ENCODE peak calls at places on chromosomes 16 and 17, in six cellular contexts. One of them, this sample, is unnamed.

GRCh38 chr16:60241671-60242070 is 1507.6 kb upstream of the GOT2 start:
- DNase-seq in aorta: no peak
- DNase-seq in CD8-positive, alpha-beta memory T cell: no peak
- DNase-seq in A673: no peak
- DNase-seq in HepG2: no peak
- DNase-seq in right atrium auricular region: no peak
- DNase-seq in this sample: no peak

GRCh38 chr16:56354016-56354415 is 71.3 kb downstream of the AMFR start:
- DNase-seq in aorta: no peak
- DNase-seq in CD8-positive, alpha-beta memory T cell: no peak
- DNase-seq in A673: no peak
- DNase-seq in HepG2: no peak
- DNase-seq in right atrium auricular region: no peak
- DNase-seq in this sample: no peak

GRCh38 chr16:4245400-4245799 is 3.5 kb upstream of the SRL start:
- DNase-seq in aorta: no peak
- DNase-seq in CD8-positive, alpha-beta memory T cell: no peak
- DNase-seq in A673: no peak
- DNase-seq in HepG2: no peak
- DNase-seq in right atrium auricular region: no peak
- DNase-seq in this sample: no peak

GRCh38 chr16:86755571-86756006 is 177.2 kb downstream of the FOXL1 start:
- DNase-seq in aorta: peak
- DNase-seq in CD8-positive, alpha-beta memory T cell: no peak
- DNase-seq in A673: no peak
- DNase-seq in HepG2: no peak
- DNase-seq in right atrium auricular region: peak
- DNase-seq in this sample: no peak

GRCh38 chr17:29723283-29724047 is 100.8 kb upstream of the CORO6 start:
- DNase-seq in aorta: no peak
- DNase-seq in CD8-positive, alpha-beta memory T cell: peak
- DNase-seq in A673: no peak
- DNase-seq in HepG2: no peak
- DNase-seq in right atrium auricular region: no peak
- DNase-seq in this sample: peak

GRCh38 chr16:4790261-4790660 is 2.1 kb upstream of the SEPTIN12 start:
- DNase-seq in aorta: no peak
- DNase-seq in CD8-positive, alpha-beta memory T cell: no peak
- DNase-seq in A673: no peak
- DNase-seq in HepG2: no peak
- DNase-seq in right atrium auricular region: no peak
- DNase-seq in this sample: no peak

GRCh38 chr16:15539197-15539596 is 103.8 kb downstream of the MARF1 start:
- DNase-seq in aorta: no peak
- DNase-seq in CD8-positive, alpha-beta memory T cell: no peak
- DNase-seq in A673: peak
- DNase-seq in HepG2: peak
- DNase-seq in right atrium auricular region: no peak
- DNase-seq in this sample: no peak

GRCh38 chr17:71585540-71585939 is 535.3 kb upstream of the SOX9 start:
- DNase-seq in aorta: no peak
- DNase-seq in CD8-positive, alpha-beta memory T cell: no peak
- DNase-seq in A673: no peak
- DNase-seq in HepG2: no peak
- DNase-seq in right atrium auricular region: no peak
- DNase-seq in this sample: no peak

GRCh38 chr16:73143681-73144370 is 95.9 kb upstream of the ZFHX3 start:
- DNase-seq in aorta: no peak
- DNase-seq in CD8-positive, alpha-beta memory T cell: no peak
- DNase-seq in A673: no peak
- DNase-seq in HepG2: no peak
- DNase-seq in right atrium auricular region: no peak
- DNase-seq in this sample: no peak

GRCh38 chr16:51404386-51404785 is 253.3 kb upstream of the SALL1 start:
- DNase-seq in aorta: no peak
- DNase-seq in CD8-positive, alpha-beta memory T cell: no peak
- DNase-seq in A673: no peak
- DNase-seq in HepG2: no peak
- DNase-seq in right atrium auricular region: no peak
- DNase-seq in this sample: no peak

GRCh38 chr17:29162082-29162908 is 17.9 kb downstream of the MYO18A start:
- DNase-seq in aorta: no peak
- DNase-seq in CD8-positive, alpha-beta memory T cell: no peak
- DNase-seq in A673: no peak
- DNase-seq in HepG2: no peak
- DNase-seq in right atrium auricular region: no peak
- DNase-seq in this sample: no peak

GRCh38 chr16:60729052-60729451 is 1307.2 kb downstream of the CDH8 start:
- DNase-seq in aorta: no peak
- DNase-seq in CD8-positive, alpha-beta memory T cell: no peak
- DNase-seq in A673: no peak
- DNase-seq in HepG2: no peak
- DNase-seq in right atrium auricular region: no peak
- DNase-seq in this sample: no peak

GRCh38 chr16:88685156-88686061 is 898 bp downstream of the SNAI3 start:
- DNase-seq in aorta: no peak
- DNase-seq in CD8-positive, alpha-beta memory T cell: peak
- DNase-seq in A673: peak
- DNase-seq in HepG2: no peak
- DNase-seq in right atrium auricular region: no peak
- DNase-seq in this sample: peak

GRCh38 chr16:50862818-50863672 is 121.2 kb downstream of the CYLD start:
- DNase-seq in aorta: no peak
- DNase-seq in CD8-positive, alpha-beta memory T cell: no peak
- DNase-seq in A673: peak
- DNase-seq in HepG2: no peak
- DNase-seq in right atrium auricular region: peak
- DNase-seq in this sample: no peak

GRCh38 chr17:44587339-44587738 is 30.1 kb downstream of the FZD2 start:
- DNase-seq in aorta: peak
- DNase-seq in CD8-positive, alpha-beta memory T cell: no peak
- DNase-seq in A673: peak
- DNase-seq in HepG2: peak
- DNase-seq in right atrium auricular region: peak
- DNase-seq in this sample: no peak
- H3K27ac ChIP-seq in aorta: peak
- H3K27ac ChIP-seq in CD8-positive, alpha-beta memory T cell: no peak
- H3K27ac ChIP-seq in A673: no peak
- H3K27ac ChIP-seq in HepG2: no peak
- H3K27ac ChIP-seq in right atrium auricular region: peak
- H3K27ac ChIP-seq in this sample: no peak

GRCh38 chr16:2213817-2214720 is 571 bp downstream of the PGP start:
- DNase-seq in aorta: peak
- DNase-seq in CD8-positive, alpha-beta memory T cell: no peak
- DNase-seq in A673: peak
- DNase-seq in HepG2: no peak
- DNase-seq in right atrium auricular region: no peak
- DNase-seq in this sample: no peak
- H3K27ac ChIP-seq in aorta: peak
- H3K27ac ChIP-seq in CD8-positive, alpha-beta memory T cell: peak
- H3K27ac ChIP-seq in A673: peak
- H3K27ac ChIP-seq in HepG2: peak
- H3K27ac ChIP-seq in right atrium auricular region: peak
- H3K27ac ChIP-seq in this sample: peak

GRCh38 chr16:17364319-17365210 is 106.2 kb downstream of the XYLT1 start:
- DNase-seq in aorta: no peak
- DNase-seq in CD8-positive, alpha-beta memory T cell: peak
- DNase-seq in A673: no peak
- DNase-seq in HepG2: no peak
- DNase-seq in right atrium auricular region: no peak
- DNase-seq in this sample: no peak
- H3K27ac ChIP-seq in aorta: no peak
- H3K27ac ChIP-seq in CD8-positive, alpha-beta memory T cell: peak
- H3K27ac ChIP-seq in A673: no peak
- H3K27ac ChIP-seq in HepG2: no peak
- H3K27ac ChIP-seq in right atrium auricular region: no peak
- H3K27ac ChIP-seq in this sample: peak

DNA sequence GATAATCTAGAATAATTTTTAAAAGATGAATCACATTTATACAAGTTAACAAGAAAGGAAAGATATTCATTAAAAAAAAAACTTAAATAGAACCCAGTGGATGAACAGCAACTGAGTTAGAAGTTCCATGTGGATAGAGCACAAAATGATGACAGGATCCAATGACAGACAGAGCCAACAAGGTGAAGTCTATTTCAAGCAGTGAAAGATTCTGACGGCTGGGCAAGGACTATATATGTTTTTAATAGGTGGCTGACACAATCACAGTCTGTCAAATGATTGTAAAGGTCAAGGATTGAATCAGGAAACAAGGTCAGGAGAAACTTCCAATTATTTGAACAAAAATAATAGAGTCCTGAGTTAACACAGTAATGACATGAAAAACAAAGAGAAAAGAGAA is 1460.0 kb upstream of the CDH8 start:
- DNase-seq in aorta: no peak
- DNase-seq in CD8-positive, alpha-beta memory T cell: no peak
- DNase-seq in A673: no peak
- DNase-seq in HepG2: no peak
- DNase-seq in right atrium auricular region: no peak
- DNase-seq in this sample: no peak
- H3K27ac ChIP-seq in aorta: no peak
- H3K27ac ChIP-seq in CD8-positive, alpha-beta memory T cell: no peak
- H3K27ac ChIP-seq in A673: no peak
- H3K27ac ChIP-seq in HepG2: no peak
- H3K27ac ChIP-seq in right atrium auricular region: no peak
- H3K27ac ChIP-seq in this sample: no peak

GRCh38 chr17:66578781-66579489 is 256.0 kb upstream of the CACNG5 start:
- DNase-seq in aorta: no peak
- DNase-seq in CD8-positive, alpha-beta memory T cell: no peak
- DNase-seq in A673: peak
- DNase-seq in HepG2: no peak
- DNase-seq in right atrium auricular region: no peak
- DNase-seq in this sample: no peak

GRCh38 chr17:66583112-66583748 is 251.7 kb upstream of the CACNG5 start:
- DNase-seq in aorta: no peak
- DNase-seq in CD8-positive, alpha-beta memory T cell: no peak
- DNase-seq in A673: peak
- DNase-seq in HepG2: no peak
- DNase-seq in right atrium auricular region: no peak
- DNase-seq in this sample: no peak

GRCh38 chr17:66582373-66583111 is 252.4 kb upstream of the CACNG5 start:
- DNase-seq in aorta: no peak
- DNase-seq in CD8-positive, alpha-beta memory T cell: no peak
- DNase-seq in A673: no peak
- DNase-seq in HepG2: peak
- DNase-seq in right atrium auricular region: no peak
- DNase-seq in this sample: no peak

GRCh38 chr17:66580601-66581385 is 254.1 kb upstream of the CACNG5 start:
- DNase-seq in aorta: no peak
- DNase-seq in CD8-positive, alpha-beta memory T cell: no peak
- DNase-seq in A673: no peak
- DNase-seq in HepG2: no peak
- DNase-seq in right atrium auricular region: no peak
- DNase-seq in this sample: no peak

GRCh38 chr17:66580178-66580577 is 254.7 kb upstream of the CACNG5 start:
- DNase-seq in aorta: peak
- DNase-seq in CD8-positive, alpha-beta memory T cell: no peak
- DNase-seq in A673: no peak
- DNase-seq in HepG2: peak
- DNase-seq in right atrium auricular region: no peak
- DNase-seq in this sample: no peak
- H3K27ac ChIP-seq in aorta: no peak
- H3K27ac ChIP-seq in CD8-positive, alpha-beta memory T cell: no peak
- H3K27ac ChIP-seq in A673: no peak
- H3K27ac ChIP-seq in HepG2: no peak
- H3K27ac ChIP-seq in right atrium auricular region: peak
- H3K27ac ChIP-seq in this sample: no peak

GRCh38 chr17:59778996-59779395 is 71.5 kb downstream of the VMP1 start:
- DNase-seq in aorta: no peak
- DNase-seq in CD8-positive, alpha-beta memory T cell: no peak
- DNase-seq in A673: no peak
- DNase-seq in HepG2: no peak
- DNase-seq in right atrium auricular region: no peak
- DNase-seq in this sample: no peak

GRCh38 chr17:59776577-59776976 is 69.1 kb downstream of the VMP1 start:
- DNase-seq in aorta: no peak
- DNase-seq in CD8-positive, alpha-beta memory T cell: no peak
- DNase-seq in A673: no peak
- DNase-seq in HepG2: no peak
- DNase-seq in right atrium auricular region: no peak
- DNase-seq in this sample: no peak

GRCh38 chr17:59777033-59777432 is 69.6 kb downstream of the VMP1 start:
- DNase-seq in aorta: no peak
- DNase-seq in CD8-positive, alpha-beta memory T cell: no peak
- DNase-seq in A673: no peak
- DNase-seq in HepG2: no peak
- DNase-seq in right atrium auricular region: no peak
- DNase-seq in this sample: no peak

GRCh38 chr17:59775786-59776350 is 68.4 kb downstream of the VMP1 start:
- DNase-seq in aorta: no peak
- DNase-seq in CD8-positive, alpha-beta memory T cell: no peak
- DNase-seq in A673: no peak
- DNase-seq in HepG2: no peak
- DNase-seq in right atrium auricular region: no peak
- DNase-seq in this sample: no peak

GRCh38 chr17:59779521-59779920 is 72.1 kb downstream of the VMP1 start:
- DNase-seq in aorta: no peak
- DNase-seq in CD8-positive, alpha-beta memory T cell: no peak
- DNase-seq in A673: no peak
- DNase-seq in HepG2: no peak
- DNase-seq in right atrium auricular region: no peak
- DNase-seq in this sample: no peak
- H3K27ac ChIP-seq in aorta: no peak
- H3K27ac ChIP-seq in CD8-positive, alpha-beta memory T cell: no peak
- H3K27ac ChIP-seq in A673: no peak
- H3K27ac ChIP-seq in HepG2: no peak
- H3K27ac ChIP-seq in right atrium auricular region: no peak
- H3K27ac ChIP-seq in this sample: no peak

DNA sequence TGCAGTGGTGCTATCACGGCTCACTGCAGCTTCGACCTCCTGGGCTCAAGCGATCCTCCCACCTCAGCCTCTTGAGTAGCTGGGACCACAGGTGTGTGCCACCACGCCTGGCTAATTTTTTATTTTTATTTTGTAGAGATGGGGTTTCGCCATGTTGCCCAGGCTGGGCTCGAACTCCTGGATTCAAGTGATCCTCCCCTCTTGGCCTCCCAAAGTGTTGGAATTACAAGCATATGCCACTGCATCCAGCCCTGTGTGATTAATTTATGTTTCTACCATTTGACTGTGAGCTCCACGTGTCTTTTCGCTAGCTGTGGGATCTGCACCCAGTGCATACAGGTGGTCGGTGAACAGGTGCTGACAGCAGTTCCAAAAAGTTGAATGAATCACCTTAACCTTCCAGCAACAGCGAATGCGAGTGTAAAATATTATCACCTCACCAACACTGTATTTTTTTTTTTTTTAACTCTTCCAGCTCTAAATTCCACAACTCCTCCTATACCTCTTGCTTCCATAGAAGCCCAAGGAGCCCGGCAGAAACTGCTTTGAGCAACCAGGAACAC is 481 bp upstream of the NUDT7 start:
- DNase-seq in aorta: no peak
- DNase-seq in CD8-positive, alpha-beta memory T cell: no peak
- DNase-seq in A673: no peak
- DNase-seq in HepG2: no peak
- DNase-seq in right atrium auricular region: no peak
- DNase-seq in this sample: no peak
- H3K27ac ChIP-seq in aorta: no peak
- H3K27ac ChIP-seq in CD8-positive, alpha-beta memory T cell: no peak
- H3K27ac ChIP-seq in A673: no peak
- H3K27ac ChIP-seq in HepG2: peak
- H3K27ac ChIP-seq in right atrium auricular region: no peak
- H3K27ac ChIP-seq in this sample: peak

GRCh38 chr17:18038861-18039534 is at the start of the genes ATPAF2 and GID4:
- DNase-seq in aorta: peak
- DNase-seq in CD8-positive, alpha-beta memory T cell: peak
- DNase-seq in A673: peak
- DNase-seq in HepG2: peak
- DNase-seq in right atrium auricular region: peak
- DNase-seq in this sample: peak
- H3K27ac ChIP-seq in aorta: no peak
- H3K27ac ChIP-seq in CD8-positive, alpha-beta memory T cell: peak
- H3K27ac ChIP-seq in A673: peak
- H3K27ac ChIP-seq in HepG2: peak
- H3K27ac ChIP-seq in right atrium auricular region: peak
- H3K27ac ChIP-seq in this sample: peak